ENCODE peak calls at places on chromosomes 16 and 17, in nine cellular contexts. One of them, this sample, is unnamed.

GRCh38 chr17:42518046-42518754 is 17.8 kb upstream of the NAGLU start:
- DNase-seq in left ventricle myocardium inferior: peak; percentile 70
- DNase-seq in aorta: peak; percentile 91
- DNase-seq in NCI-H1105: no peak
- DNase-seq in mucosa of descending colon: peak; percentile 76
- DNase-seq in AG04449: peak; percentile 86
- DNase-seq in memory B cell: no peak
- DNase-seq in globus pallidus: no peak
- DNase-seq in C1 segment of cervical spinal cord: no peak
- DNase-seq in this sample: no peak

GRCh38 chr17:78484300-78485159 is 92.7 kb downstream of the DNAH17 start:
- DNase-seq in left ventricle myocardium inferior: no peak
- DNase-seq in aorta: no peak
- DNase-seq in NCI-H1105: no peak
- DNase-seq in mucosa of descending colon: peak; percentile 72
- DNase-seq in AG04449: no peak
- DNase-seq in memory B cell: peak; percentile 57
- DNase-seq in globus pallidus: peak; percentile 56
- DNase-seq in C1 segment of cervical spinal cord: no peak
- DNase-seq in this sample: peak; percentile 44

GRCh38 chr17:48048321-48049140 is at the start of gene NFE2L1:
- DNase-seq in left ventricle myocardium inferior: peak; percentile 94
- DNase-seq in aorta: peak; percentile 96
- DNase-seq in NCI-H1105: peak; percentile 35
- DNase-seq in mucosa of descending colon: peak; percentile 90
- DNase-seq in AG04449: peak; percentile 53
- DNase-seq in memory B cell: peak; percentile 34
- DNase-seq in globus pallidus: peak; percentile 80
- DNase-seq in C1 segment of cervical spinal cord: peak; percentile 83
- DNase-seq in this sample: peak; percentile 86

GRCh38 chr16:30903596-30903995 is 7.2 kb downstream of the CTF1 start:
- DNase-seq in left ventricle myocardium inferior: no peak
- DNase-seq in aorta: peak; percentile 70
- DNase-seq in NCI-H1105: no peak
- DNase-seq in mucosa of descending colon: peak; percentile 24
- DNase-seq in AG04449: no peak
- DNase-seq in memory B cell: no peak
- DNase-seq in globus pallidus: peak; percentile 49
- DNase-seq in C1 segment of cervical spinal cord: no peak
- DNase-seq in this sample: peak; percentile 51

GRCh38 chr16:15770107-15770506 is 86.7 kb downstream of the MYH11 start:
- DNase-seq in left ventricle myocardium inferior: no peak
- DNase-seq in aorta: peak; percentile 67
- DNase-seq in NCI-H1105: no peak
- DNase-seq in mucosa of descending colon: no peak
- DNase-seq in AG04449: no peak
- DNase-seq in memory B cell: no peak
- DNase-seq in globus pallidus: no peak
- DNase-seq in C1 segment of cervical spinal cord: no peak
- DNase-seq in this sample: no peak

GRCh38 chr17:8164815-8165131 is 2.0 kb upstream of the VAMP2 start:
- DNase-seq in left ventricle myocardium inferior: peak; percentile 12
- DNase-seq in aorta: no peak
- DNase-seq in NCI-H1105: no peak
- DNase-seq in mucosa of descending colon: no peak
- DNase-seq in AG04449: no peak
- DNase-seq in memory B cell: no peak
- DNase-seq in globus pallidus: no peak
- DNase-seq in C1 segment of cervical spinal cord: no peak
- DNase-seq in this sample: no peak

GRCh38 chr16:47604306-47604705 is 143.2 kb downstream of the PHKB start:
- DNase-seq in left ventricle myocardium inferior: no peak
- DNase-seq in aorta: no peak
- DNase-seq in NCI-H1105: no peak
- DNase-seq in mucosa of descending colon: no peak
- DNase-seq in AG04449: no peak
- DNase-seq in memory B cell: no peak
- DNase-seq in globus pallidus: no peak
- DNase-seq in C1 segment of cervical spinal cord: no peak
- DNase-seq in this sample: no peak

GRCh38 chr17:77428901-77429734 is 288.3 kb downstream of the SEC14L1 start:
- DNase-seq in left ventricle myocardium inferior: no peak
- DNase-seq in aorta: no peak
- DNase-seq in NCI-H1105: no peak
- DNase-seq in mucosa of descending colon: no peak
- DNase-seq in AG04449: no peak
- DNase-seq in memory B cell: no peak
- DNase-seq in globus pallidus: no peak
- DNase-seq in C1 segment of cervical spinal cord: no peak
- DNase-seq in this sample: no peak

GRCh38 chr16:89618114-89618999 is 4.9 kb downstream of the DPEP1 start:
- DNase-seq in left ventricle myocardium inferior: no peak
- DNase-seq in aorta: no peak
- DNase-seq in NCI-H1105: no peak
- DNase-seq in mucosa of descending colon: no peak
- DNase-seq in AG04449: no peak
- DNase-seq in memory B cell: no peak
- DNase-seq in globus pallidus: no peak
- DNase-seq in C1 segment of cervical spinal cord: no peak
- DNase-seq in this sample: no peak

GRCh38 chr16:75379911-75380847 is 53.1 kb downstream of the CFDP1 start:
- DNase-seq in left ventricle myocardium inferior: no peak
- DNase-seq in aorta: no peak
- DNase-seq in NCI-H1105: no peak
- DNase-seq in mucosa of descending colon: peak; percentile 44
- DNase-seq in AG04449: no peak
- DNase-seq in memory B cell: peak; percentile 32
- DNase-seq in globus pallidus: no peak
- DNase-seq in C1 segment of cervical spinal cord: no peak
- DNase-seq in this sample: peak; percentile 11

GRCh38 chr17:82959990-82960418 is 119.4 kb upstream of the METRNL start:
- DNase-seq in left ventricle myocardium inferior: peak; percentile 13
- DNase-seq in aorta: no peak
- DNase-seq in NCI-H1105: no peak
- DNase-seq in mucosa of descending colon: no peak
- DNase-seq in AG04449: no peak
- DNase-seq in memory B cell: no peak
- DNase-seq in globus pallidus: no peak
- DNase-seq in C1 segment of cervical spinal cord: no peak
- DNase-seq in this sample: no peak

GRCh38 chr16:10309271-10309932 is 76.5 kb upstream of the ATF7IP2 start:
- DNase-seq in left ventricle myocardium inferior: no peak
- DNase-seq in aorta: no peak
- DNase-seq in NCI-H1105: no peak
- DNase-seq in mucosa of descending colon: no peak
- DNase-seq in AG04449: no peak
- DNase-seq in memory B cell: no peak
- DNase-seq in globus pallidus: no peak
- DNase-seq in C1 segment of cervical spinal cord: no peak
- DNase-seq in this sample: no peak

GRCh38 chr16:81803332-81803731 is 24.2 kb downstream of the PLCG2 start:
- DNase-seq in left ventricle myocardium inferior: no peak
- DNase-seq in aorta: no peak
- DNase-seq in NCI-H1105: no peak
- DNase-seq in mucosa of descending colon: no peak
- DNase-seq in AG04449: no peak
- DNase-seq in memory B cell: no peak
- DNase-seq in globus pallidus: no peak
- DNase-seq in C1 segment of cervical spinal cord: no peak
- DNase-seq in this sample: no peak

GRCh38 chr17:34451313-34451712 is 88.3 kb upstream of the CCL1 start:
- DNase-seq in left ventricle myocardium inferior: no peak
- DNase-seq in aorta: no peak
- DNase-seq in NCI-H1105: no peak
- DNase-seq in mucosa of descending colon: no peak
- DNase-seq in AG04449: no peak
- DNase-seq in memory B cell: no peak
- DNase-seq in globus pallidus: no peak
- DNase-seq in C1 segment of cervical spinal cord: no peak
- DNase-seq in this sample: no peak

GRCh38 chr17:42118545-42118944 is 2.6 kb downstream of the KAT2A start:
- DNase-seq in left ventricle myocardium inferior: no peak
- DNase-seq in aorta: no peak
- DNase-seq in NCI-H1105: peak; percentile 4
- DNase-seq in mucosa of descending colon: peak; percentile 54
- DNase-seq in AG04449: no peak
- DNase-seq in memory B cell: no peak
- DNase-seq in globus pallidus: no peak
- DNase-seq in C1 segment of cervical spinal cord: no peak
- DNase-seq in this sample: no peak

GRCh38 chr16:48450367-48450766 is 65.2 kb upstream of the SIAH1 start:
- DNase-seq in left ventricle myocardium inferior: no peak
- DNase-seq in aorta: no peak
- DNase-seq in NCI-H1105: no peak
- DNase-seq in mucosa of descending colon: no peak
- DNase-seq in AG04449: no peak
- DNase-seq in memory B cell: no peak
- DNase-seq in globus pallidus: no peak
- DNase-seq in C1 segment of cervical spinal cord: no peak
- DNase-seq in this sample: no peak

GRCh38 chr16:67872631-67873434 is at the start of gene EDC4:
- DNase-seq in left ventricle myocardium inferior: peak; percentile 88
- DNase-seq in aorta: peak; percentile 93
- DNase-seq in NCI-H1105: peak; percentile 42
- DNase-seq in mucosa of descending colon: peak; percentile 85
- DNase-seq in AG04449: peak; percentile 10
- DNase-seq in memory B cell: peak; percentile 98
- DNase-seq in globus pallidus: peak; percentile 74
- DNase-seq in C1 segment of cervical spinal cord: peak; percentile 51
- DNase-seq in this sample: peak; percentile 63

GRCh38 chr16:89330177-89330856 is 112.8 kb downstream of the ZNF778 start:
- DNase-seq in left ventricle myocardium inferior: peak; percentile 43
- DNase-seq in aorta: peak; percentile 46
- DNase-seq in NCI-H1105: peak; percentile 9
- DNase-seq in mucosa of descending colon: no peak
- DNase-seq in AG04449: no peak
- DNase-seq in memory B cell: no peak
- DNase-seq in globus pallidus: no peak
- DNase-seq in C1 segment of cervical spinal cord: peak; percentile 13
- DNase-seq in this sample: no peak

GRCh38 chr17:17412331-17412730 is 64.5 kb upstream of the MED9 start:
- DNase-seq in left ventricle myocardium inferior: no peak
- DNase-seq in aorta: no peak
- DNase-seq in NCI-H1105: no peak
- DNase-seq in mucosa of descending colon: no peak
- DNase-seq in AG04449: no peak
- DNase-seq in memory B cell: no peak
- DNase-seq in globus pallidus: no peak
- DNase-seq in C1 segment of cervical spinal cord: no peak
- DNase-seq in this sample: no peak

GRCh38 chr17:41329279-41329925 is 13.9 kb upstream of the KRTAP17-1 start:
- DNase-seq in left ventricle myocardium inferior: no peak
- DNase-seq in aorta: peak; percentile 52
- DNase-seq in NCI-H1105: peak; percentile 21
- DNase-seq in mucosa of descending colon: peak; percentile 67
- DNase-seq in AG04449: no peak
- DNase-seq in memory B cell: no peak
- DNase-seq in globus pallidus: peak; percentile 8
- DNase-seq in C1 segment of cervical spinal cord: no peak
- DNase-seq in this sample: no peak

GRCh38 chr16:56514845-56515244 is 5.0 kb downstream of the BBS2 start:
- DNase-seq in left ventricle myocardium inferior: no peak
- DNase-seq in aorta: no peak
- DNase-seq in NCI-H1105: no peak
- DNase-seq in mucosa of descending colon: no peak
- DNase-seq in AG04449: no peak
- DNase-seq in memory B cell: no peak
- DNase-seq in globus pallidus: no peak
- DNase-seq in C1 segment of cervical spinal cord: no peak
- DNase-seq in this sample: peak; percentile 26

GRCh38 chr17:80318166-80318565 is 57.5 kb downstream of the RNF213 start:
- DNase-seq in left ventricle myocardium inferior: no peak
- DNase-seq in aorta: no peak
- DNase-seq in NCI-H1105: no peak
- DNase-seq in mucosa of descending colon: no peak
- DNase-seq in AG04449: no peak
- DNase-seq in memory B cell: no peak
- DNase-seq in globus pallidus: no peak
- DNase-seq in C1 segment of cervical spinal cord: no peak
- DNase-seq in this sample: no peak

GRCh38 chr17:7464081-7464480 is 15.3 kb downstream of the ZBTB4 start:
- DNase-seq in left ventricle myocardium inferior: no peak
- DNase-seq in aorta: no peak
- DNase-seq in NCI-H1105: no peak
- DNase-seq in mucosa of descending colon: no peak
- DNase-seq in AG04449: no peak
- DNase-seq in memory B cell: no peak
- DNase-seq in globus pallidus: no peak
- DNase-seq in C1 segment of cervical spinal cord: no peak
- DNase-seq in this sample: no peak

GRCh38 chr17:29292071-29292991 is 1.6 kb downstream of the NUFIP2 start:
- DNase-seq in left ventricle myocardium inferior: peak; percentile 67
- DNase-seq in aorta: peak; percentile 81
- DNase-seq in NCI-H1105: peak; percentile 21
- DNase-seq in mucosa of descending colon: peak; percentile 67
- DNase-seq in AG04449: no peak
- DNase-seq in memory B cell: peak; percentile 46
- DNase-seq in globus pallidus: peak; percentile 59
- DNase-seq in C1 segment of cervical spinal cord: peak; percentile 31
- DNase-seq in this sample: peak; percentile 62

GRCh38 chr17:7656958-7657715 is 6.4 kb downstream of the ATP1B2 start:
- DNase-seq in left ventricle myocardium inferior: peak; percentile 73
- DNase-seq in aorta: peak; percentile 60
- DNase-seq in NCI-H1105: no peak
- DNase-seq in mucosa of descending colon: peak; percentile 19
- DNase-seq in AG04449: no peak
- DNase-seq in memory B cell: no peak
- DNase-seq in globus pallidus: peak; percentile 74
- DNase-seq in C1 segment of cervical spinal cord: peak; percentile 43
- DNase-seq in this sample: peak; percentile 74

GRCh38 chr16:52603015-52603414 is 56.1 kb upstream of the TOX3 start:
- DNase-seq in left ventricle myocardium inferior: no peak
- DNase-seq in aorta: no peak
- DNase-seq in NCI-H1105: no peak
- DNase-seq in mucosa of descending colon: peak; percentile 65
- DNase-seq in AG04449: no peak
- DNase-seq in memory B cell: no peak
- DNase-seq in globus pallidus: no peak
- DNase-seq in C1 segment of cervical spinal cord: no peak
- DNase-seq in this sample: no peak

GRCh38 chr17:416293-417206 is 63.9 kb upstream of the RPH3AL start:
- DNase-seq in left ventricle myocardium inferior: no peak
- DNase-seq in aorta: no peak
- DNase-seq in NCI-H1105: no peak
- DNase-seq in mucosa of descending colon: no peak
- DNase-seq in AG04449: no peak
- DNase-seq in memory B cell: peak; percentile 34
- DNase-seq in globus pallidus: no peak
- DNase-seq in C1 segment of cervical spinal cord: no peak
- DNase-seq in this sample: no peak

GRCh38 chr17:74380086-74380958 is 13.0 kb downstream of the GPR142 start:
- DNase-seq in left ventricle myocardium inferior: no peak
- DNase-seq in aorta: no peak
- DNase-seq in NCI-H1105: no peak
- DNase-seq in mucosa of descending colon: peak; percentile 71
- DNase-seq in AG04449: no peak
- DNase-seq in memory B cell: no peak
- DNase-seq in globus pallidus: no peak
- DNase-seq in C1 segment of cervical spinal cord: peak; percentile 63
- DNase-seq in this sample: no peak

GRCh38 chr16:12612598-12613101 is 191.0 kb downstream of the CPPED1 start:
- DNase-seq in left ventricle myocardium inferior: no peak
- DNase-seq in aorta: no peak
- DNase-seq in NCI-H1105: no peak
- DNase-seq in mucosa of descending colon: no peak
- DNase-seq in AG04449: no peak
- DNase-seq in memory B cell: no peak
- DNase-seq in globus pallidus: no peak
- DNase-seq in C1 segment of cervical spinal cord: no peak
- DNase-seq in this sample: no peak

GRCh38 chr16:20695024-20695423 is 2.5 kb downstream of the ACSM1 start:
- DNase-seq in left ventricle myocardium inferior: no peak
- DNase-seq in aorta: no peak
- DNase-seq in NCI-H1105: no peak
- DNase-seq in mucosa of descending colon: no peak
- DNase-seq in AG04449: no peak
- DNase-seq in memory B cell: no peak
- DNase-seq in globus pallidus: no peak
- DNase-seq in C1 segment of cervical spinal cord: no peak
- DNase-seq in this sample: no peak

GRCh38 chr17:30476726-30477082 is 504 bp upstream of the GOSR1 start:
- DNase-seq in left ventricle myocardium inferior: no peak
- DNase-seq in aorta: no peak
- DNase-seq in NCI-H1105: no peak
- DNase-seq in mucosa of descending colon: peak; percentile 4
- DNase-seq in AG04449: no peak
- DNase-seq in memory B cell: no peak
- DNase-seq in globus pallidus: no peak
- DNase-seq in C1 segment of cervical spinal cord: no peak
- DNase-seq in this sample: no peak